ENCODE peak calls at places on chromosomes 12 and 14, in five cellular contexts. One of them, this sample, is unnamed.

GRCh38 chr12:68807576-68808387 is at the start of gene MDM2:
- DNase-seq in T-helper 2 cell: peak
- DNase-seq in right cardiac atrium: peak
- DNase-seq in choroid plexus epithelial cell: peak
- DNase-seq in caudate nucleus: peak
- DNase-seq in this sample: peak

GRCh38 chr12:104793280-104793679 is 164.8 kb downstream of the SLC41A2 start:
- DNase-seq in T-helper 2 cell: no peak
- DNase-seq in right cardiac atrium: peak
- DNase-seq in choroid plexus epithelial cell: peak
- DNase-seq in caudate nucleus: no peak
- DNase-seq in this sample: peak

GRCh38 chr14:79583738-79584405 is 627.4 kb downstream of the DIO2 start:
- DNase-seq in T-helper 2 cell: no peak
- DNase-seq in right cardiac atrium: no peak
- DNase-seq in choroid plexus epithelial cell: peak
- DNase-seq in caudate nucleus: no peak
- DNase-seq in this sample: no peak

GRCh38 chr12:15220961-15221885 is at the start of gene RERG:
- DNase-seq in T-helper 2 cell: peak
- DNase-seq in right cardiac atrium: peak
- DNase-seq in choroid plexus epithelial cell: peak
- DNase-seq in caudate nucleus: peak
- DNase-seq in this sample: peak

GRCh38 chr12:117377758-117378157 is 16.3 kb upstream of the NOS1 start:
- DNase-seq in T-helper 2 cell: no peak
- DNase-seq in right cardiac atrium: no peak
- DNase-seq in choroid plexus epithelial cell: no peak
- DNase-seq in caudate nucleus: no peak
- DNase-seq in this sample: no peak

GRCh38 chr12:8887285-8887715 is 27.0 kb upstream of the PHC1 start:
- DNase-seq in T-helper 2 cell: no peak
- DNase-seq in right cardiac atrium: no peak
- DNase-seq in choroid plexus epithelial cell: peak
- DNase-seq in caudate nucleus: no peak
- DNase-seq in this sample: no peak

GRCh38 chr12:109310247-109311125 is 1.4 kb upstream of the FOXN4 start:
- DNase-seq in T-helper 2 cell: peak
- DNase-seq in right cardiac atrium: no peak
- DNase-seq in choroid plexus epithelial cell: no peak
- DNase-seq in caudate nucleus: no peak
- DNase-seq in this sample: no peak

GRCh38 chr14:68786491-68787234 is 6.2 kb downstream of the ZFP36L1 start:
- DNase-seq in T-helper 2 cell: no peak
- DNase-seq in right cardiac atrium: no peak
- DNase-seq in choroid plexus epithelial cell: peak
- DNase-seq in caudate nucleus: no peak
- DNase-seq in this sample: no peak

GRCh38 chr14:101252443-101253214 is 308.7 kb upstream of the DIO3 start:
- DNase-seq in T-helper 2 cell: no peak
- DNase-seq in right cardiac atrium: no peak
- DNase-seq in choroid plexus epithelial cell: no peak
- DNase-seq in caudate nucleus: no peak
- DNase-seq in this sample: no peak

GRCh38 chr14:72888636-72889201 is 5.2 kb downstream of the DPF3 start:
- DNase-seq in T-helper 2 cell: no peak
- DNase-seq in right cardiac atrium: no peak
- DNase-seq in choroid plexus epithelial cell: peak
- DNase-seq in caudate nucleus: no peak
- DNase-seq in this sample: no peak

GRCh38 chr14:54109521-54110120 is 153.0 kb upstream of the BMP4 start:
- DNase-seq in T-helper 2 cell: no peak
- DNase-seq in right cardiac atrium: no peak
- DNase-seq in choroid plexus epithelial cell: no peak
- DNase-seq in caudate nucleus: no peak
- DNase-seq in this sample: no peak

GRCh38 chr12:120119395-120119973 is 2.9 kb upstream of the RAB35 start:
- DNase-seq in T-helper 2 cell: peak
- DNase-seq in right cardiac atrium: no peak
- DNase-seq in choroid plexus epithelial cell: no peak
- DNase-seq in caudate nucleus: no peak
- DNase-seq in this sample: no peak

GRCh38 chr12:12915654-12916053 is 24.3 kb downstream of the GPRC5A start:
- DNase-seq in T-helper 2 cell: no peak
- DNase-seq in right cardiac atrium: no peak
- DNase-seq in choroid plexus epithelial cell: no peak
- DNase-seq in caudate nucleus: no peak
- DNase-seq in this sample: no peak

GRCh38 chr14:100566119-100566518 is 21.1 kb downstream of the BEGAIN start:
- DNase-seq in T-helper 2 cell: no peak
- DNase-seq in right cardiac atrium: no peak
- DNase-seq in choroid plexus epithelial cell: no peak
- DNase-seq in caudate nucleus: no peak
- DNase-seq in this sample: no peak

GRCh38 chr14:41280745-41281144 is 325.9 kb upstream of the LRFN5 start:
- DNase-seq in T-helper 2 cell: no peak
- DNase-seq in right cardiac atrium: no peak
- DNase-seq in choroid plexus epithelial cell: peak
- DNase-seq in caudate nucleus: no peak
- DNase-seq in this sample: no peak